ENCODE peak calls at places on chromosomes 12 and 14, in nine cellular contexts. One of them, this sample, is unnamed.

GRCh38 chr12:126663304-126664094 is 1598.3 kb downstream of the AACS start:
- DNase-seq in CD14-positive monocyte: no peak
- DNase-seq in NCI-H2171: peak
- DNase-seq in activated CD8-positive, alpha-beta T cell treated with anti-CD3 and anti-CD28 coated beads for 36 hours: peak
- DNase-seq in stimulated activated CD8-positive, alpha-beta memory T cell treated with anti-CD3 and anti-CD28 coated beads, Interleukin-4, amount 100 ng/mL, for 4 hours: no peak
- DNase-seq in NCI-H748 treated with DMSO at 0.1 percent for 48 hours: peak
- DNase-seq in NCI-H1092 treated with DMSO at 0.1 percent for 48 hours: peak
- DNase-seq in OCI-LY7: peak
- DNase-seq in T-helper 1 cell: no peak
- DNase-seq in this sample: peak

GRCh38 chr12:116540617-116541152 is 18.5 kb upstream of the MAP1LC3B2 start:
- DNase-seq in activated CD8-positive, alpha-beta T cell treated with anti-CD3 and anti-CD28 coated beads for 36 hours: no peak
- DNase-seq in CD14-positive monocyte: no peak
- DNase-seq in NCI-H1092 treated with DMSO at 0.1 percent for 48 hours: no peak
- DNase-seq in OCI-LY7: no peak
- DNase-seq in T-helper 1 cell: no peak
- DNase-seq in NCI-H748 treated with DMSO at 0.1 percent for 48 hours: no peak
- DNase-seq in NCI-H2171: no peak
- DNase-seq in stimulated activated CD8-positive, alpha-beta memory T cell treated with anti-CD3 and anti-CD28 coated beads, Interleukin-4, amount 100 ng/mL, for 4 hours: no peak
- DNase-seq in this sample: no peak

GRCh38 chr14:35140718-35141581 is 18.6 kb downstream of the PRORP start:
- DNase-seq in NCI-H748 treated with DMSO at 0.1 percent for 48 hours: peak
- DNase-seq in T-helper 1 cell: no peak
- DNase-seq in CD14-positive monocyte: no peak
- DNase-seq in OCI-LY7: peak
- DNase-seq in NCI-H1092 treated with DMSO at 0.1 percent for 48 hours: peak
- DNase-seq in NCI-H2171: no peak
- DNase-seq in stimulated activated CD8-positive, alpha-beta memory T cell treated with anti-CD3 and anti-CD28 coated beads, Interleukin-4, amount 100 ng/mL, for 4 hours: no peak
- DNase-seq in activated CD8-positive, alpha-beta T cell treated with anti-CD3 and anti-CD28 coated beads for 36 hours: no peak
- DNase-seq in this sample: peak

GRCh38 chr14:29603721-29604120 is 323.9 kb downstream of the PRKD1 start:
- DNase-seq in NCI-H1092 treated with DMSO at 0.1 percent for 48 hours: no peak
- DNase-seq in stimulated activated CD8-positive, alpha-beta memory T cell treated with anti-CD3 and anti-CD28 coated beads, Interleukin-4, amount 100 ng/mL, for 4 hours: no peak
- DNase-seq in OCI-LY7: no peak
- DNase-seq in NCI-H2171: no peak
- DNase-seq in activated CD8-positive, alpha-beta T cell treated with anti-CD3 and anti-CD28 coated beads for 36 hours: no peak
- DNase-seq in NCI-H748 treated with DMSO at 0.1 percent for 48 hours: no peak
- DNase-seq in T-helper 1 cell: no peak
- DNase-seq in CD14-positive monocyte: no peak
- DNase-seq in this sample: no peak

GRCh38 chr12:7907009-7907408 is 29.0 kb downstream of the SLC2A3 start:
- DNase-seq in OCI-LY7: peak
- DNase-seq in NCI-H1092 treated with DMSO at 0.1 percent for 48 hours: no peak
- DNase-seq in NCI-H748 treated with DMSO at 0.1 percent for 48 hours: peak
- DNase-seq in stimulated activated CD8-positive, alpha-beta memory T cell treated with anti-CD3 and anti-CD28 coated beads, Interleukin-4, amount 100 ng/mL, for 4 hours: no peak
- DNase-seq in CD14-positive monocyte: no peak
- DNase-seq in T-helper 1 cell: no peak
- DNase-seq in activated CD8-positive, alpha-beta T cell treated with anti-CD3 and anti-CD28 coated beads for 36 hours: peak
- DNase-seq in NCI-H2171: no peak
- DNase-seq in this sample: peak

GRCh38 chr12:24997970-24998582 is 49.2 kb upstream of the BCAT1 start:
- DNase-seq in OCI-LY7: peak
- DNase-seq in NCI-H2171: no peak
- DNase-seq in NCI-H748 treated with DMSO at 0.1 percent for 48 hours: no peak
- DNase-seq in T-helper 1 cell: no peak
- DNase-seq in activated CD8-positive, alpha-beta T cell treated with anti-CD3 and anti-CD28 coated beads for 36 hours: no peak
- DNase-seq in stimulated activated CD8-positive, alpha-beta memory T cell treated with anti-CD3 and anti-CD28 coated beads, Interleukin-4, amount 100 ng/mL, for 4 hours: no peak
- DNase-seq in NCI-H1092 treated with DMSO at 0.1 percent for 48 hours: no peak
- DNase-seq in CD14-positive monocyte: no peak
- DNase-seq in this sample: no peak

GRCh38 chr12:57558864-57559263 is 9.0 kb downstream of the KIF5A start:
- DNase-seq in NCI-H2171: no peak
- DNase-seq in CD14-positive monocyte: no peak
- DNase-seq in T-helper 1 cell: no peak
- DNase-seq in stimulated activated CD8-positive, alpha-beta memory T cell treated with anti-CD3 and anti-CD28 coated beads, Interleukin-4, amount 100 ng/mL, for 4 hours: no peak
- DNase-seq in OCI-LY7: no peak
- DNase-seq in NCI-H748 treated with DMSO at 0.1 percent for 48 hours: no peak
- DNase-seq in NCI-H1092 treated with DMSO at 0.1 percent for 48 hours: no peak
- DNase-seq in activated CD8-positive, alpha-beta T cell treated with anti-CD3 and anti-CD28 coated beads for 36 hours: no peak
- DNase-seq in this sample: no peak

GRCh38 chr12:111444706-111445310 is 39.1 kb downstream of the SH2B3 start:
- DNase-seq in stimulated activated CD8-positive, alpha-beta memory T cell treated with anti-CD3 and anti-CD28 coated beads, Interleukin-4, amount 100 ng/mL, for 4 hours: peak
- DNase-seq in NCI-H748 treated with DMSO at 0.1 percent for 48 hours: no peak
- DNase-seq in activated CD8-positive, alpha-beta T cell treated with anti-CD3 and anti-CD28 coated beads for 36 hours: peak
- DNase-seq in NCI-H1092 treated with DMSO at 0.1 percent for 48 hours: no peak
- DNase-seq in OCI-LY7: peak
- DNase-seq in NCI-H2171: no peak
- DNase-seq in T-helper 1 cell: peak
- DNase-seq in CD14-positive monocyte: peak
- DNase-seq in this sample: no peak

This sample was measured in OCI-M1.